ENCODE peak calls at places on chromosome 20, in five cellular contexts. O is brain microvascular endothelial cell, D is stomach, I is left ventricle myocardium inferior, Z is nephron progenitor cell. H is an unnamed sample.

GRCh38 chr20:58584881-58585752 is 66.0 kb upstream of the STX16 start:
- DNase-seq in O (no peak), D (no peak), I (no peak), Z (no peak), H (no peak)

GRCh38 chr20:46992640-46993035 is 98.0 kb downstream of the EYA2 start:
- DNase-seq in O (no peak), D (no peak), I (no peak), Z (no peak), H (no peak)

GRCh38 chr20:60057866-60058807 is 99.9 kb downstream of the CDH26 start:
- DNase-seq in O (peak; percentile 67), D (no peak), I (peak; percentile 42), Z (peak; percentile 67), H (no peak)

GRCh38 chr20:775679-776135 is 7.4 kb upstream of the SLC52A3 start:
- DNase-seq in O (no peak), D (peak; percentile 91), I (no peak), Z (no peak), H (peak; percentile 88)

GRCh38 chr20:34334654-34335407 is 28.2 kb upstream of the ITCH start:
- DNase-seq in O (no peak), D (no peak), I (no peak), Z (no peak), H (no peak)

GRCh38 chr20:61895016-61895415 is 170.7 kb downstream of the TAF4 start:
- DNase-seq in O (no peak), D (no peak), I (no peak), Z (no peak), H (peak; percentile 36)

GRCh38 chr20:59515013-59515905 is 89.1 kb upstream of the PHACTR3 start:
- DNase-seq in O (peak; percentile 58), D (peak; percentile 77), I (peak; percentile 69), Z (peak; percentile 89), H (peak; percentile 83)

GRCh38 chr20:4067600-4068261 is 52.4 kb upstream of the RNF24 start:
- DNase-seq in O (peak; percentile 68), D (no peak), I (no peak), Z (no peak), H (no peak)

GRCh38 chr20:53706511-53707031 is 112.9 kb upstream of the ZNF217 start:
- DNase-seq in O (peak; percentile 14), D (no peak), I (no peak), Z (no peak), H (no peak)

GRCh38 chr20:38423541-38423940 is 11.6 kb downstream of the SNHG17 start:
- DNase-seq in O (no peak), D (no peak), I (no peak), Z (no peak), H (no peak)

GRCh38 chr20:64099086-64099786 is 8.1 kb downstream of the NPBWR2 start:
- DNase-seq in O (no peak), D (no peak), I (no peak), Z (no peak), H (no peak)

GRCh38 chr20:11791316-11792228 is 126.1 kb upstream of the BTBD3 start:
- DNase-seq in O (no peak), D (no peak), I (no peak), Z (no peak), H (no peak)

GRCh38 chr20:44566018-44566417 is 16.4 kb upstream of the PKIG start:
- DNase-seq in O (no peak), D (no peak), I (no peak), Z (no peak), H (no peak)

GRCh38 chr20:53611449-53611894 is 17.8 kb upstream of the ZNF217 start:
- DNase-seq in O (peak; percentile 95), D (peak; percentile 25), I (no peak), Z (no peak), H (no peak)

GRCh38 chr20:14712302-14712739 is 374.9 kb upstream of the FLRT3 start:
- DNase-seq in O (peak; percentile 22), D (no peak), I (no peak), Z (no peak), H (no peak)